ENCODE peak calls at places on chromosomes 6 and 20, in six cellular contexts. One of them, this sample, is unnamed. For H3K9me3, the result is how much of the 10 kb centered on the place peaks cover.

GRCh38 chr20:58306421-58307261 is 2.9 kb upstream of the RAB22A start:
- DNase-seq in hepatocyte: peak
- DNase-seq in fibroblast of lung: peak
- DNase-seq in CD8-positive, alpha-beta T cell: peak
- DNase-seq in Panc1: peak
- DNase-seq in OCI-LY7: peak
- DNase-seq in this sample: peak

GRCh38 chr20:57129303-57129702 is 137.1 kb downstream of the BMP7 start:
- DNase-seq in Panc1: no peak
- DNase-seq in CD8-positive, alpha-beta T cell: no peak
- DNase-seq in fibroblast of lung: no peak
- DNase-seq in hepatocyte: no peak
- DNase-seq in OCI-LY7: no peak
- DNase-seq in this sample: no peak

GRCh38 chr6:69233195-69233524 is 563.6 kb downstream of the LMBRD1 start:
- DNase-seq in fibroblast of lung: no peak
- DNase-seq in CD8-positive, alpha-beta T cell: no peak
- DNase-seq in Panc1: no peak
- DNase-seq in hepatocyte: no peak
- DNase-seq in OCI-LY7: no peak
- DNase-seq in this sample: no peak

GRCh38 chr6:108609276-108609769 is 48.6 kb downstream of the FOXO3 start:
- DNase-seq in hepatocyte: no peak
- DNase-seq in CD8-positive, alpha-beta T cell: no peak
- DNase-seq in Panc1: no peak
- DNase-seq in fibroblast of lung: peak
- DNase-seq in OCI-LY7: no peak
- DNase-seq in this sample: no peak

GRCh38 chr6:88477411-88477810 is 311.3 kb upstream of the CNR1 start:
- DNase-seq in fibroblast of lung: no peak
- DNase-seq in OCI-LY7: no peak
- DNase-seq in CD8-positive, alpha-beta T cell: no peak
- DNase-seq in Panc1: no peak
- DNase-seq in hepatocyte: no peak
- DNase-seq in this sample: no peak

GRCh38 chr6:137927777-137928218 is 60.7 kb downstream of the TNFAIP3 start:
- DNase-seq in Panc1: no peak
- DNase-seq in OCI-LY7: peak
- DNase-seq in CD8-positive, alpha-beta T cell: peak
- DNase-seq in fibroblast of lung: peak
- DNase-seq in hepatocyte: no peak
- DNase-seq in this sample: no peak

GRCh38 chr20:34022154-34022842 is 28.6 kb downstream of the RALY start:
- DNase-seq in hepatocyte: peak
- DNase-seq in OCI-LY7: peak
- DNase-seq in CD8-positive, alpha-beta T cell: no peak
- DNase-seq in fibroblast of lung: no peak
- DNase-seq in Panc1: peak
- DNase-seq in this sample: peak

GRCh38 chr6:18245642-18246041 is 18.7 kb downstream of the DEK start:
- DNase-seq in Panc1: no peak
- DNase-seq in fibroblast of lung: no peak
- DNase-seq in hepatocyte: no peak
- DNase-seq in OCI-LY7: no peak
- DNase-seq in CD8-positive, alpha-beta T cell: no peak
- DNase-seq in this sample: no peak

GRCh38 chr6:84447651-84448050 is 220.2 kb upstream of the CEP162 start:
- DNase-seq in Panc1: no peak
- DNase-seq in fibroblast of lung: no peak
- DNase-seq in hepatocyte: no peak
- DNase-seq in CD8-positive, alpha-beta T cell: no peak
- DNase-seq in OCI-LY7: no peak
- DNase-seq in this sample: no peak

GRCh38 chr6:82040405-82041221 is 206.9 kb downstream of the IBTK start:
- DNase-seq in CD8-positive, alpha-beta T cell: no peak
- DNase-seq in Panc1: no peak
- DNase-seq in hepatocyte: peak
- DNase-seq in fibroblast of lung: peak
- DNase-seq in OCI-LY7: peak
- DNase-seq in this sample: peak

GRCh38 chr6:42104095-42104806 is 38.2 kb downstream of the C6orf132 start:
- DNase-seq in fibroblast of lung: peak
- DNase-seq in OCI-LY7: peak
- DNase-seq in Panc1: no peak
- DNase-seq in CD8-positive, alpha-beta T cell: peak
- DNase-seq in hepatocyte: peak
- DNase-seq in this sample: no peak

GRCh38 chr6:30507849-30508843 is 18.8 kb downstream of the HLA-E start:
- DNase-seq in CD8-positive, alpha-beta T cell: no peak
- DNase-seq in fibroblast of lung: no peak
- DNase-seq in hepatocyte: no peak
- DNase-seq in OCI-LY7: peak
- DNase-seq in Panc1: no peak
- DNase-seq in this sample: no peak

GRCh38 chr6:47520282-47520681 is 42.7 kb downstream of the CD2AP start:
- DNase-seq in OCI-LY7: no peak
- DNase-seq in fibroblast of lung: no peak
- DNase-seq in CD8-positive, alpha-beta T cell: no peak
- DNase-seq in hepatocyte: peak
- DNase-seq in Panc1: no peak
- DNase-seq in this sample: no peak

GRCh38 chr6:135305684-135306083 is 124.6 kb downstream of the MYB start:
- DNase-seq in fibroblast of lung: no peak
- DNase-seq in hepatocyte: no peak
- DNase-seq in Panc1: no peak
- DNase-seq in CD8-positive, alpha-beta T cell: no peak
- DNase-seq in OCI-LY7: no peak
- DNase-seq in this sample: no peak

GRCh38 chr6:151647871-151648639 is 154.2 kb downstream of the CCDC170 start:
- DNase-seq in Panc1: no peak
- DNase-seq in CD8-positive, alpha-beta T cell: no peak
- DNase-seq in hepatocyte: peak
- DNase-seq in fibroblast of lung: no peak
- DNase-seq in OCI-LY7: peak
- DNase-seq in this sample: peak

GRCh38 chr6:11349880-11350279 is 117.4 kb upstream of the NEDD9 start:
- DNase-seq in CD8-positive, alpha-beta T cell: no peak
- DNase-seq in fibroblast of lung: no peak
- DNase-seq in hepatocyte: no peak
- DNase-seq in Panc1: no peak
- DNase-seq in OCI-LY7: no peak
- DNase-seq in this sample: no peak

GRCh38 chr6:30885999-30886896 is 1.9 kb downstream of the DDR1 start:
- DNase-seq in fibroblast of lung: peak
- DNase-seq in hepatocyte: peak
- DNase-seq in OCI-LY7: no peak
- DNase-seq in Panc1: no peak
- DNase-seq in CD8-positive, alpha-beta T cell: no peak
- DNase-seq in this sample: peak

GRCh38 chr6:111791415-111791814 is 81.8 kb downstream of the FYN start:
- DNase-seq in OCI-LY7: no peak
- DNase-seq in CD8-positive, alpha-beta T cell: no peak
- DNase-seq in fibroblast of lung: peak
- DNase-seq in hepatocyte: no peak
- DNase-seq in Panc1: no peak
- DNase-seq in this sample: no peak

GRCh38 chr6:47631248-47632196 is 66.9 kb upstream of the ADGRF4 start:
- DNase-seq in Panc1: no peak
- DNase-seq in hepatocyte: peak
- DNase-seq in OCI-LY7: peak
- DNase-seq in CD8-positive, alpha-beta T cell: no peak
- DNase-seq in fibroblast of lung: peak
- DNase-seq in this sample: no peak

GRCh38 chr20:19376451-19376971 is 164.1 kb downstream of the SLC24A3 start:
- DNase-seq in Panc1: no peak
- DNase-seq in fibroblast of lung: no peak
- DNase-seq in hepatocyte: no peak
- DNase-seq in OCI-LY7: no peak
- DNase-seq in CD8-positive, alpha-beta T cell: no peak
- DNase-seq in this sample: no peak

GRCh38 chr20:51469578-51470520 is 72.7 kb downstream of the NFATC2 start:
- DNase-seq in OCI-LY7: peak
- DNase-seq in Panc1: no peak
- DNase-seq in fibroblast of lung: no peak
- DNase-seq in CD8-positive, alpha-beta T cell: no peak
- DNase-seq in hepatocyte: no peak
- DNase-seq in this sample: no peak

GRCh38 chr20:46089076-46089337 is 755 bp downstream of the NCOA5 start:
- DNase-seq in Panc1: no peak
- DNase-seq in OCI-LY7: no peak
- DNase-seq in CD8-positive, alpha-beta T cell: no peak
- DNase-seq in hepatocyte: peak
- DNase-seq in fibroblast of lung: peak
- DNase-seq in this sample: peak

GRCh38 chr6:148471624-148472494 is 129.2 kb downstream of the SASH1 start:
- DNase-seq in CD8-positive, alpha-beta T cell: no peak
- DNase-seq in Panc1: no peak
- DNase-seq in OCI-LY7: no peak
- DNase-seq in fibroblast of lung: peak
- DNase-seq in hepatocyte: peak
- DNase-seq in this sample: no peak

GRCh38 chr6:169406034-169406433 is 152.4 kb upstream of the THBS2 start:
- DNase-seq in fibroblast of lung: no peak
- DNase-seq in CD8-positive, alpha-beta T cell: no peak
- DNase-seq in Panc1: no peak
- DNase-seq in OCI-LY7: no peak
- DNase-seq in hepatocyte: no peak
- DNase-seq in this sample: no peak

GRCh38 chr6:169406794-169407193 is 153.1 kb upstream of the THBS2 start:
- DNase-seq in CD8-positive, alpha-beta T cell: no peak
- DNase-seq in fibroblast of lung: no peak
- DNase-seq in Panc1: no peak
- DNase-seq in OCI-LY7: no peak
- DNase-seq in hepatocyte: no peak
- DNase-seq in this sample: no peak

GRCh38 chr6:169407338-169407737 is 153.7 kb upstream of the THBS2 start:
- DNase-seq in Panc1: no peak
- DNase-seq in hepatocyte: no peak
- DNase-seq in OCI-LY7: no peak
- DNase-seq in fibroblast of lung: no peak
- DNase-seq in CD8-positive, alpha-beta T cell: no peak
- DNase-seq in this sample: no peak

GRCh38 chr6:169409742-169410312 is 156.2 kb upstream of the THBS2 start:
- DNase-seq in OCI-LY7: no peak
- DNase-seq in fibroblast of lung: no peak
- DNase-seq in Panc1: no peak
- DNase-seq in CD8-positive, alpha-beta T cell: no peak
- DNase-seq in hepatocyte: no peak
- DNase-seq in this sample: no peak

DNA sequence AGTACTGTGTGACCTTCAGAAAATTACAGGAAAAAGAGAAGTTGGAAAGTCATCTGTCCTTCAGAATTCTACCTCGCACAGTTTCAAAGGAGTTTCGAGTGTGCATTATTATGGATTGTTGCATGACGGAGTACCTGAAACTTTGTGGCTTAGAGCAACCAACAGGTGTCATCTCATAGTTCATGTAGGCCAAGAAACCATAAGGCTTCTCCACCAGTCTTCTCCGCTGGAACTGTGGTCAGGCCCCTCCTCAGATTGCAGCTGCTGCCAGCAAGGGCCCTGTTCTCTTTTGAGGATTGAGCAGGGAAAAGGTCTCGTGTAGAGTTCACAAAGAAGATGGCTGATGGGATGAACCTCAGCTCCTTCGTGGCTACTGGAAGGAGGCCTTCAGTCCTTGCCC is 151.2 kb upstream of the THBS2 start:
- DNase-seq in hepatocyte: no peak
- DNase-seq in Panc1: no peak
- DNase-seq in CD8-positive, alpha-beta T cell: no peak
- DNase-seq in OCI-LY7: no peak
- DNase-seq in fibroblast of lung: no peak
- DNase-seq in this sample: no peak
- H3K9me3 ChIP-seq in hepatocyte: under half
- H3K9me3 ChIP-seq in Panc1: under half
- H3K9me3 ChIP-seq in CD8-positive, alpha-beta T cell: under half
- H3K9me3 ChIP-seq in OCI-LY7: under half
- H3K9me3 ChIP-seq in fibroblast of lung: under half
- H3K9me3 ChIP-seq in this sample: under half

GRCh38 chr20:35079472-35080347 is 12.9 kb downstream of the TRPC4AP start:
- DNase-seq in OCI-LY7: no peak
- DNase-seq in fibroblast of lung: no peak
- DNase-seq in Panc1: no peak
- DNase-seq in CD8-positive, alpha-beta T cell: no peak
- DNase-seq in hepatocyte: no peak
- DNase-seq in this sample: no peak

GRCh38 chr20:35077341-35077740 is 15.3 kb downstream of the TRPC4AP start:
- DNase-seq in CD8-positive, alpha-beta T cell: no peak
- DNase-seq in hepatocyte: no peak
- DNase-seq in Panc1: no peak
- DNase-seq in fibroblast of lung: no peak
- DNase-seq in OCI-LY7: no peak
- DNase-seq in this sample: no peak

GRCh38 chr20:35077872-35078271 is 14.7 kb downstream of the TRPC4AP start:
- DNase-seq in fibroblast of lung: no peak
- DNase-seq in OCI-LY7: no peak
- DNase-seq in CD8-positive, alpha-beta T cell: no peak
- DNase-seq in Panc1: no peak
- DNase-seq in hepatocyte: no peak
- DNase-seq in this sample: no peak
- H3K9me3 ChIP-seq in fibroblast of lung: under half
- H3K9me3 ChIP-seq in OCI-LY7: under half
- H3K9me3 ChIP-seq in CD8-positive, alpha-beta T cell: under half
- H3K9me3 ChIP-seq in Panc1: under half
- H3K9me3 ChIP-seq in hepatocyte: under half
- H3K9me3 ChIP-seq in this sample: under half

GRCh38 chr6:140182819-140183218 is 808.4 kb upstream of the CITED2 start:
- DNase-seq in hepatocyte: no peak
- DNase-seq in Panc1: no peak
- DNase-seq in fibroblast of lung: peak
- DNase-seq in OCI-LY7: no peak
- DNase-seq in CD8-positive, alpha-beta T cell: no peak
- DNase-seq in this sample: no peak
- H3K9me3 ChIP-seq in hepatocyte: under half
- H3K9me3 ChIP-seq in Panc1: under half
- H3K9me3 ChIP-seq in fibroblast of lung: under half
- H3K9me3 ChIP-seq in OCI-LY7: under half
- H3K9me3 ChIP-seq in CD8-positive, alpha-beta T cell: under half
- H3K9me3 ChIP-seq in this sample: under half

DNA sequence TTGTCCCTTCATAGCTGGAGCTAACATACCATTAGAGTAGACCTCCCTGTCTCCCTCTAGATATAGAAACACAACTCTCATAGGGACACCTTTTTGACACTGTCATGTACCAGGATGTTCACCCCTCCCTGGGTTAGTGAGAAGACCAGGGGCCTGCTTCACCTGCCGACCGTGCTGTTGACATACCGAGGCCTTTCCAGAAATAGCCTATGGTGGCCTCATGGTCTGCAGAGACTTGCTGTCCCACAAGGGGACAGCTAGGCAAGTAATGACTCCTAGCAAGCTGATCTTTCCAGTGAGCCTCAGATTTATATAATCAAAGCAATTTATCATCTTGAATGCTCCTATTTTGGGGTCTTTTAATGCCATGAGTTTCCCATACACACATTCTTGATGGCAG is 15.0 kb downstream of the ZDHHC14 start:
- DNase-seq in CD8-positive, alpha-beta T cell: no peak
- DNase-seq in OCI-LY7: no peak
- DNase-seq in Panc1: no peak
- DNase-seq in fibroblast of lung: no peak
- DNase-seq in hepatocyte: no peak
- DNase-seq in this sample: no peak
- H3K9me3 ChIP-seq in CD8-positive, alpha-beta T cell: under half
- H3K9me3 ChIP-seq in OCI-LY7: under half
- H3K9me3 ChIP-seq in Panc1: under half
- H3K9me3 ChIP-seq in fibroblast of lung: under half
- H3K9me3 ChIP-seq in hepatocyte: under half
- H3K9me3 ChIP-seq in this sample: under half

GRCh38 chr6:20426177-20427082 is 24.8 kb downstream of the E2F3 start:
- DNase-seq in Panc1: no peak
- DNase-seq in OCI-LY7: no peak
- DNase-seq in hepatocyte: no peak
- DNase-seq in CD8-positive, alpha-beta T cell: no peak
- DNase-seq in fibroblast of lung: no peak
- DNase-seq in this sample: no peak
- H3K9me3 ChIP-seq in Panc1: under half
- H3K9me3 ChIP-seq in OCI-LY7: under half
- H3K9me3 ChIP-seq in hepatocyte: under half
- H3K9me3 ChIP-seq in CD8-positive, alpha-beta T cell: under half
- H3K9me3 ChIP-seq in fibroblast of lung: under half
- H3K9me3 ChIP-seq in this sample: under half

This sample was measured in A549.